ENCODE peak calls at places on chromosomes 2 and 18, in six cellular contexts. T is GM12878, U is GM23338, X is esophagus squamous epithelium, E is mesendoderm, V is astrocyte of the cerebellum. Z is an unnamed sample.

GRCh38 chr2:162002623-162003200 is 71.3 kb downstream of the DPP4 start:
- DNase-seq in T (no peak), U (peak; percentile 51), X (no peak), E (no peak), V (no peak), Z (peak; percentile 18)

GRCh38 chr2:112881217-112882000 is 29.6 kb upstream of the IL37 start:
- DNase-seq in T (peak; percentile 58), U (no peak), X (no peak), E (peak; percentile 63), V (peak; percentile 35), Z (no peak)

GRCh38 chr2:172556284-172557033 is 569 bp downstream of the PDK1 start:
- DNase-seq in T (peak; percentile 25), U (peak; percentile 94), X (peak; percentile 13), E (peak; percentile 89), V (no peak), Z (peak; percentile 77)

GRCh38 chr2:99545066-99545465 is 55.2 kb upstream of the REV1 start:
- DNase-seq in T (no peak), U (peak; percentile 16), X (no peak), E (peak; percentile 60), V (peak; percentile 18), Z (no peak)

GRCh38 chr2:71048096-71048495 is 20.4 kb upstream of the NAGK start:
- DNase-seq in T (no peak), U (no peak), X (no peak), E (no peak), V (no peak), Z (no peak)

GRCh38 chr2:142863485-142863921 is 14.0 kb upstream of the KYNU start:
- DNase-seq in T (no peak), U (no peak), X (no peak), E (no peak), V (no peak), Z (no peak)

GRCh38 chr2:40546792-40547191 is 94.9 kb upstream of the SLC8A1 start:
- DNase-seq in T (no peak), U (no peak), X (no peak), E (no peak), V (no peak), Z (no peak)

GRCh38 chr2:115650827-115651226 is 1208.4 kb downstream of the DPP10 start:
- DNase-seq in T (no peak), U (peak; percentile 44), X (no peak), E (peak; percentile 78), V (no peak), Z (no peak)

GRCh38 chr18:7568426-7568825 is 1.3 kb downstream of the PTPRM start:
- DNase-seq in T (no peak), U (peak; percentile 76), X (no peak), E (peak; percentile 74), V (no peak), Z (no peak)

GRCh38 chr2:102233132-102233884 is 46.5 kb downstream of the IL1RL2 start:
- DNase-seq in T (no peak), U (peak; percentile 45), X (no peak), E (peak; percentile 51), V (no peak), Z (no peak)

GRCh38 chr2:7418343-7418742 is 501.1 kb downstream of the RNF144A start:
- DNase-seq in T (no peak), U (no peak), X (no peak), E (no peak), V (no peak), Z (no peak)

GRCh38 chr2:10036095-10036879 is 7.1 kb upstream of the KLF11 start:
- DNase-seq in T (no peak), U (peak; percentile 32), X (no peak), E (no peak), V (peak; percentile 19), Z (no peak)

GRCh38 chr2:149388120-149388816 is 57.9 kb downstream of the LYPD6 start:
- DNase-seq in T (no peak), U (peak; percentile 55), X (no peak), E (peak; percentile 78), V (no peak), Z (no peak)

GRCh38 chr2:110125292-110125691 is 9.7 kb upstream of the MALL start:
- DNase-seq in T (no peak), U (no peak), X (no peak), E (no peak), V (no peak), Z (no peak)

GRCh38 chr2:226791056-226791486 is 8.5 kb downstream of the IRS1 start:
- DNase-seq in T (peak; percentile 30), U (peak; percentile 91), X (no peak), E (peak; percentile 93), V (no peak), Z (no peak)

GRCh38 chr2:226791487-226792081 is 8.0 kb downstream of the IRS1 start:
- DNase-seq in T (peak; percentile 19), U (peak; percentile 96), X (peak; percentile 38), E (peak; percentile 98), V (no peak), Z (peak; percentile 62)

GRCh38 chr2:226790006-226790405 is 9.6 kb downstream of the IRS1 start:
- DNase-seq in T (no peak), U (no peak), X (no peak), E (no peak), V (no peak), Z (no peak)

GRCh38 chr2:226788881-226789485 is 10.6 kb downstream of the IRS1 start:
- DNase-seq in T (no peak), U (no peak), X (no peak), E (no peak), V (no peak), Z (no peak)

DNA sequence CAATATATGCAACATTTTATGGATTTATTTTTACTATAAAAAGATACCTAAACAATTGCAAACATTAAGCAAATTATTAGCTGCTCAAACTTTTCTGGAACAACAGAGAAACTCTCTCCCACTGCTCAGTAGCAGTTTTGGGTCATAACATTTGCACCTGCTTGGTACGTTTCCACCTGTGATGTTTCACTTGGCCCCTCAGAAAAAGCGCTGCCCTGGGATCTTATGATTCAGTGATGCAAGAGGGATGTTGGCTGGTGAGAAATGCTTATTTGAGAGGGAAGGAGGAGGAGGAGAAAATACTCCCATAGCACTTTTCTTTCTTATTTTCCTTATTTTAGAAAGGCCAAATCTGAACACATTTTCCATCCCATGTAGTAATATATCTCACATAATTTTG is 9.2 kb downstream of the IRS1 start:
- DNase-seq in T (no peak), U (no peak), X (no peak), E (no peak), V (no peak), Z (no peak)
- H3K4me3 ChIP-seq in T (no peak overlapping the region), U (peak overlapping the region; percentile 54), X (peak overlapping the region; percentile 60), E (no peak overlapping the region), V (no peak overlapping the region), Z (no peak overlapping the region)

DNA sequence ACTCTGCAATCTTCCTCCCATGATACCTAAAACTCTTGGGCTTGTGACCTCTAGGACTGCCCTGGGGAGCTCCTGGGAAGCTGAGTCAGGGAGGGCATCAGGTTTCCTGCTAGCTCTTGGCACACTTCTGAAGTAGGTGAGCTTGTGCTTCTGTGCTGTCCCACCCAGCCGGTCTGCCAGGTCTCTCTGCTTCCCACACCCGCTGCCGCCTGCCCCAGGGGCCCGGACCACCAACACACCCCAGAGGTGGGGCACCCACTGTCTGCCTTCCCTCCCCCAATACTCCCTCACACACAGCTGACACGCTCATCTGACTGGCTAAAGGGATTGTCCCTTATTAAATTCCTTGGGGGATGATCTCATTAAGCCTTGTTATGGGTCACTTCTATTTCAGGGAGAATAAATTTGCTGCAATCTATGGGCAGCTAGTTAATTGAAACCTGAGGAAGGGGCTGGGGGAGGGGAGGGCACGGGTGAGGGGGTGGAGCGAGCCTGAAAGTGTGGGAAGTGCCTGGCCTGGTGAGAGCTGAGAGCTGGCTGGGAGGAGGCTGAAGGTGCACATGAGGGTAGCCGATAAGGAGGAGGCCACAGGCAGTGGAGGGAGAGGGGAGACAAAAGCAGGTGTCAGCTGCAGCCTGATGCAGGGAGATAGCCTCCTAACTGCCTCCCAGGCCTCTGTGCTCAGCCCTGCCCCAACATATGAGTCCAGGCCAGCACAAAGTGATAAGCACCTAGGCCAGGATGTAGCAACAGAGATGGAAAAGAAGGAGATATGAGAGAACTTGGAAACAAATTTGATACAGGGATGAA is 48.8 kb downstream of the HAUS1 start:
- DNase-seq in T (no peak), U (peak; percentile 63), X (no peak), E (peak; percentile 62), V (no peak), Z (no peak)
- H3K4me3 ChIP-seq in T (no peak overlapping the region), U (peak overlapping the region; percentile 49), X (no peak overlapping the region), E (no peak overlapping the region), V (no peak overlapping the region), Z (no peak overlapping the region)

GRCh38 chr2:104846182-104846954 is 7.5 kb upstream of the POU3F3 start:
- DNase-seq in T (no peak), U (no peak), X (no peak), E (peak; percentile 22), V (no peak), Z (no peak)

GRCh38 chr2:104846955-104847820 is 6.7 kb upstream of the POU3F3 start:
- DNase-seq in T (no peak), U (peak; percentile 40), X (no peak), E (no peak), V (no peak), Z (no peak)

GRCh38 chr2:104844813-104845551 is 8.9 kb upstream of the POU3F3 start:
- DNase-seq in T (no peak), U (peak; percentile 86), X (no peak), E (peak; percentile 69), V (no peak), Z (no peak)

GRCh38 chr2:104847821-104848160 is 6.1 kb upstream of the POU3F3 start:
- DNase-seq in T (no peak), U (no peak), X (no peak), E (no peak), V (no peak), Z (no peak)

GRCh38 chr2:104845552-104845931 is 8.4 kb upstream of the POU3F3 start:
- DNase-seq in T (no peak), U (peak; percentile 75), X (no peak), E (peak; percentile 42), V (no peak), Z (no peak)
- H3K4me3 ChIP-seq in T (no peak overlapping the region), U (peak overlapping the region; percentile 58), X (no peak overlapping the region), E (no peak overlapping the region), V (peak overlapping the region; percentile 55), Z (no peak overlapping the region)

DNA sequence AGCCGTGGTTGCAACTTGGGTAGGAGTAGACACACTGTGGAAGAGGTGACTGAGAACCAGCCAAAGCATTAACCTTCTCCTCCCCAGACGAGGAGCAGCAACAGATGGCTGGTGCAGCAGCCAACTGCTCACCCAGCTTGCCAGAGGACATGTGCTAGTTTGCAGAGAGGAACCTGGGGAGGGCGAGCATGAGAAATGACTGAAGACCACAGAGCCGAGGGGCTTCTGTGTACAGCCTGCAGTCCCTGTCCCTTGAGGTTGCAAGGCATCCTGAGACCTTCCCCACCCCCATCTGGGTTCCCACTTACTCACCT is 82.2 kb downstream of the NRP2 start:
- DNase-seq in T (no peak), U (peak; percentile 24), X (no peak), E (no peak), V (no peak), Z (no peak)
- H3K4me3 ChIP-seq in T (no peak overlapping the region), U (peak overlapping the region; percentile 31), X (no peak overlapping the region), E (no peak overlapping the region), V (no peak overlapping the region), Z (no peak overlapping the region)

Z was measured in NT2/D1.